ENCODE peak calls at places on chromosomes 1 and 21, in eight cellular contexts. One of them, this sample, is unnamed.
A peak's percentile ranks its signal among the peaks of the same experiment; 100 is the strongest.

GRCh38 chr21:44303490-44303981 is 3.7 kb downstream of the PFKL start:
- DNase-seq in cardiac muscle cell: no peak
- DNase-seq in HCT116: no peak
- DNase-seq in CD8-positive, alpha-beta T cell: no peak
- DNase-seq in transverse colon: peak; percentile 86
- DNase-seq in BE2C: no peak
- DNase-seq in DND-41: no peak
- DNase-seq in esophagus muscularis mucosa: no peak
- DNase-seq in this sample: no peak

GRCh38 chr1:1907098-1907736 is 7.8 kb upstream of the CALML6 start:
- DNase-seq in cardiac muscle cell: no peak
- DNase-seq in HCT116: peak; percentile 13
- DNase-seq in CD8-positive, alpha-beta T cell: no peak
- DNase-seq in transverse colon: peak; percentile 60
- DNase-seq in BE2C: peak; percentile 73
- DNase-seq in DND-41: peak; percentile 31
- DNase-seq in esophagus muscularis mucosa: no peak
- DNase-seq in this sample: no peak

GRCh38 chr1:18347559-18347958 is 133.2 kb upstream of the KLHDC7A start:
- DNase-seq in cardiac muscle cell: no peak
- DNase-seq in HCT116: no peak
- DNase-seq in CD8-positive, alpha-beta T cell: no peak
- DNase-seq in transverse colon: no peak
- DNase-seq in BE2C: no peak
- DNase-seq in DND-41: no peak
- DNase-seq in esophagus muscularis mucosa: no peak
- DNase-seq in this sample: no peak

GRCh38 chr1:225447649-225448048 is 19.8 kb upstream of the LBR start:
- DNase-seq in cardiac muscle cell: peak; percentile 65
- DNase-seq in HCT116: no peak
- DNase-seq in CD8-positive, alpha-beta T cell: no peak
- DNase-seq in transverse colon: peak; percentile 61
- DNase-seq in BE2C: no peak
- DNase-seq in DND-41: peak; percentile 1
- DNase-seq in esophagus muscularis mucosa: no peak
- DNase-seq in this sample: peak; percentile 43

GRCh38 chr1:6581561-6582305 is 1.9 kb downstream of the ZBTB48 start:
- DNase-seq in cardiac muscle cell: no peak
- DNase-seq in HCT116: no peak
- DNase-seq in CD8-positive, alpha-beta T cell: no peak
- DNase-seq in transverse colon: peak; percentile 31
- DNase-seq in BE2C: no peak
- DNase-seq in DND-41: no peak
- DNase-seq in esophagus muscularis mucosa: no peak
- DNase-seq in this sample: no peak

GRCh38 chr1:85328713-85329376 is 52.4 kb upstream of the BCL10 start:
- DNase-seq in cardiac muscle cell: peak; percentile 97
- DNase-seq in HCT116: peak; percentile 94
- DNase-seq in CD8-positive, alpha-beta T cell: no peak
- DNase-seq in transverse colon: no peak
- DNase-seq in BE2C: no peak
- DNase-seq in DND-41: no peak
- DNase-seq in esophagus muscularis mucosa: no peak
- DNase-seq in this sample: peak; percentile 96

GRCh38 chr1:78223417-78224215 is 177.8 kb downstream of the GIPC2 start:
- DNase-seq in cardiac muscle cell: peak; percentile 49
- DNase-seq in HCT116: no peak
- DNase-seq in CD8-positive, alpha-beta T cell: no peak
- DNase-seq in transverse colon: no peak
- DNase-seq in BE2C: no peak
- DNase-seq in DND-41: no peak
- DNase-seq in esophagus muscularis mucosa: no peak
- DNase-seq in this sample: peak; percentile 89

GRCh38 chr1:8027748-8028631 is 1.9 kb upstream of the ERRFI1 start:
- DNase-seq in cardiac muscle cell: peak; percentile 89
- DNase-seq in HCT116: no peak
- DNase-seq in CD8-positive, alpha-beta T cell: no peak
- DNase-seq in transverse colon: no peak
- DNase-seq in BE2C: no peak
- DNase-seq in DND-41: no peak
- DNase-seq in esophagus muscularis mucosa: no peak
- DNase-seq in this sample: peak; percentile 94

GRCh38 chr1:16371725-16372124 is 4.7 kb downstream of the SZRD1 start:
- DNase-seq in cardiac muscle cell: peak; percentile 76
- DNase-seq in HCT116: no peak
- DNase-seq in CD8-positive, alpha-beta T cell: no peak
- DNase-seq in transverse colon: no peak
- DNase-seq in BE2C: no peak
- DNase-seq in DND-41: no peak
- DNase-seq in esophagus muscularis mucosa: no peak
- DNase-seq in this sample: no peak

GRCh38 chr1:86914998-86915736 is 732 bp downstream of the HS2ST1 start:
- DNase-seq in cardiac muscle cell: peak; percentile 63
- DNase-seq in HCT116: no peak
- DNase-seq in CD8-positive, alpha-beta T cell: peak; percentile 46
- DNase-seq in transverse colon: peak; percentile 54
- DNase-seq in BE2C: peak; percentile 22
- DNase-seq in DND-41: peak; percentile 61
- DNase-seq in esophagus muscularis mucosa: no peak
- DNase-seq in this sample: peak; percentile 53

GRCh38 chr1:44881011-44881632 is 38.1 kb upstream of the PTCH2 start:
- DNase-seq in cardiac muscle cell: peak; percentile 56
- DNase-seq in HCT116: no peak
- DNase-seq in CD8-positive, alpha-beta T cell: no peak
- DNase-seq in transverse colon: no peak
- DNase-seq in BE2C: no peak
- DNase-seq in DND-41: no peak
- DNase-seq in esophagus muscularis mucosa: no peak
- DNase-seq in this sample: peak; percentile 78

GRCh38 chr1:89051944-89052312 is 13.1 kb downstream of the GBP1 start:
- DNase-seq in cardiac muscle cell: no peak
- DNase-seq in HCT116: no peak
- DNase-seq in CD8-positive, alpha-beta T cell: no peak
- DNase-seq in transverse colon: no peak
- DNase-seq in BE2C: no peak
- DNase-seq in DND-41: no peak
- DNase-seq in esophagus muscularis mucosa: no peak
- DNase-seq in this sample: no peak

GRCh38 chr21:43361493-43362296 is 65.2 kb downstream of the SIK1 start:
- DNase-seq in cardiac muscle cell: peak; percentile 62
- DNase-seq in HCT116: no peak
- DNase-seq in CD8-positive, alpha-beta T cell: peak; percentile 88
- DNase-seq in transverse colon: peak; percentile 71
- DNase-seq in BE2C: no peak
- DNase-seq in DND-41: peak; percentile 82
- DNase-seq in esophagus muscularis mucosa: no peak
- DNase-seq in this sample: peak; percentile 33

GRCh38 chr1:72280131-72280530 is 2.2 kb downstream of the NEGR1 start:
- DNase-seq in cardiac muscle cell: no peak
- DNase-seq in HCT116: no peak
- DNase-seq in CD8-positive, alpha-beta T cell: no peak
- DNase-seq in transverse colon: no peak
- DNase-seq in BE2C: no peak
- DNase-seq in DND-41: no peak
- DNase-seq in esophagus muscularis mucosa: no peak
- DNase-seq in this sample: no peak

GRCh38 chr1:72281637-72282270 is 585 bp downstream of the NEGR1 start:
- DNase-seq in cardiac muscle cell: no peak
- DNase-seq in HCT116: no peak
- DNase-seq in CD8-positive, alpha-beta T cell: no peak
- DNase-seq in transverse colon: no peak
- DNase-seq in BE2C: no peak
- DNase-seq in DND-41: no peak
- DNase-seq in esophagus muscularis mucosa: no peak
- DNase-seq in this sample: peak; percentile 19

GRCh38 chr1:72282271-72282656 is at the start of gene NEGR1:
- DNase-seq in cardiac muscle cell: peak; percentile 71
- DNase-seq in HCT116: no peak
- DNase-seq in CD8-positive, alpha-beta T cell: peak; percentile 25
- DNase-seq in transverse colon: peak; percentile 35
- DNase-seq in BE2C: peak; percentile 41
- DNase-seq in DND-41: peak; percentile 37
- DNase-seq in esophagus muscularis mucosa: peak; percentile 92
- DNase-seq in this sample: peak; percentile 69

GRCh38 chr1:72280714-72281113 is 1.6 kb downstream of the NEGR1 start:
- DNase-seq in cardiac muscle cell: no peak
- DNase-seq in HCT116: no peak
- DNase-seq in CD8-positive, alpha-beta T cell: no peak
- DNase-seq in transverse colon: no peak
- DNase-seq in BE2C: no peak
- DNase-seq in DND-41: no peak
- DNase-seq in esophagus muscularis mucosa: no peak
- DNase-seq in this sample: peak; percentile 30

GRCh38 chr1:72281144-72281543 is 1.2 kb downstream of the NEGR1 start:
- DNase-seq in cardiac muscle cell: no peak
- DNase-seq in HCT116: no peak
- DNase-seq in CD8-positive, alpha-beta T cell: no peak
- DNase-seq in transverse colon: no peak
- DNase-seq in BE2C: no peak
- DNase-seq in DND-41: no peak
- DNase-seq in esophagus muscularis mucosa: no peak
- DNase-seq in this sample: peak; percentile 28
- H3K4me3 ChIP-seq in cardiac muscle cell: no peak overlapping the region
- H3K4me3 ChIP-seq in HCT116: no peak overlapping the region
- H3K4me3 ChIP-seq in CD8-positive, alpha-beta T cell: no peak overlapping the region
- H3K4me3 ChIP-seq in transverse colon: peak overlapping the region; percentile 18
- H3K4me3 ChIP-seq in BE2C: no peak overlapping the region
- H3K4me3 ChIP-seq in DND-41: peak overlapping the region; percentile 6
- H3K4me3 ChIP-seq in esophagus muscularis mucosa: peak overlapping the region; percentile 79
- H3K4me3 ChIP-seq in this sample: peak overlapping the region; percentile 87

DNA sequence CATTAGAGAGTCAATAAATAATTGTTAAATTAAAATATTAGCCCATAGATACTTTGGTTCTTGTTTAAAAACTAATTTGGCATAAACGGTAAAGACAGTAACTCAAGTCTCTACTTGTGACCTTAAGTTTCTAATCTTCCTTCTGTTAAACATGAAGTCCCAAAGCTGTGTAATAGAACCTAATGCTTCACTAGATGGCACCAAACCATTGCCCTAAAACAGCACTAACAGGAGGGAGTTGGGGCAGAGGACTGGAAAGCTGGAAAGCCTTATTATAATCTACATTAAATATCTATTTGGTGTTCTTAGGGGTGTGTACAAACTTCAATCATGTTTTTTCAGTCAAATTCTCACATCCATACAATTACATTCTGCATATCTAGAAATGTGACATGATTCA is 176.6 kb downstream of the OLFM3 start:
- DNase-seq in cardiac muscle cell: peak; percentile 37
- DNase-seq in HCT116: peak; percentile 16
- DNase-seq in CD8-positive, alpha-beta T cell: no peak
- DNase-seq in transverse colon: no peak
- DNase-seq in BE2C: peak; percentile 48
- DNase-seq in DND-41: no peak
- DNase-seq in esophagus muscularis mucosa: no peak
- DNase-seq in this sample: peak; percentile 31
- TF ChIP-seq CTCF in cardiac muscle cell: peak; percentile 32
- TF ChIP-seq CTCF in HCT116: peak; percentile 38
- TF ChIP-seq CTCF in CD8-positive, alpha-beta T cell: no peak
- TF ChIP-seq CTCF in transverse colon: no peak
- TF ChIP-seq CTCF in BE2C: peak; percentile 86
- TF ChIP-seq CTCF in DND-41: peak; percentile 65
- TF ChIP-seq CTCF in esophagus muscularis mucosa: no peak
- TF ChIP-seq CTCF in this sample: peak; percentile 32

GRCh38 chr21:31520506-31521163 is 138.9 kb upstream of the SOD1 start:
- DNase-seq in cardiac muscle cell: no peak
- DNase-seq in HCT116: no peak
- DNase-seq in CD8-positive, alpha-beta T cell: no peak
- DNase-seq in transverse colon: no peak
- DNase-seq in BE2C: no peak
- DNase-seq in DND-41: no peak
- DNase-seq in esophagus muscularis mucosa: no peak
- DNase-seq in this sample: no peak
- H3K4me3 ChIP-seq in cardiac muscle cell: no peak overlapping the region
- H3K4me3 ChIP-seq in HCT116: no peak overlapping the region
- H3K4me3 ChIP-seq in CD8-positive, alpha-beta T cell: no peak overlapping the region
- H3K4me3 ChIP-seq in transverse colon: no peak overlapping the region
- H3K4me3 ChIP-seq in BE2C: no peak overlapping the region
- H3K4me3 ChIP-seq in DND-41: no peak overlapping the region
- H3K4me3 ChIP-seq in esophagus muscularis mucosa: no peak overlapping the region
- H3K4me3 ChIP-seq in this sample: no peak overlapping the region

DNA sequence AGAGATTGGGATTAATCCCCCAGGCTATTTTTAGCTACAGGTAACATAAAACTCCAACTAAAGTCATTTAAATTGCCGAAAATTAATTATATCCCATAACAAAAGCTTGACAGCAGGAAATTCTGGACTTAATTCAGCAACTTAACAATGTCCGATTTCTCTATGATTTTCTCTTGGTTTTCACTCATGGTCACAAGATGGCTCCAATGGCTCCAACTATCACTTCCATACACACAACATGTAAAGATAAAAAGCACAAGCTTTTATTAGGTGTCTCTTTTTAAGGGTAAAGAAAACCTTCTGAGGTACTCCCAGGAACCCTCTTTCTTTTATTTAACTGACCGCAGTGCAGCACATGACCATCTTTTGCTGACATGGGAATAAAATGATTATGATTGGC is 363.5 kb upstream of the PTBP2 start:
- DNase-seq in cardiac muscle cell: no peak
- DNase-seq in HCT116: no peak
- DNase-seq in CD8-positive, alpha-beta T cell: no peak
- DNase-seq in transverse colon: no peak
- DNase-seq in BE2C: no peak
- DNase-seq in DND-41: no peak
- DNase-seq in esophagus muscularis mucosa: no peak
- DNase-seq in this sample: no peak
- TF ChIP-seq CTCF in cardiac muscle cell: no peak
- TF ChIP-seq CTCF in HCT116: no peak
- TF ChIP-seq CTCF in CD8-positive, alpha-beta T cell: no peak
- TF ChIP-seq CTCF in transverse colon: no peak
- TF ChIP-seq CTCF in BE2C: no peak
- TF ChIP-seq CTCF in DND-41: no peak
- TF ChIP-seq CTCF in esophagus muscularis mucosa: no peak
- TF ChIP-seq CTCF in this sample: no peak

GRCh38 chr21:17988038-17988437 is 168.9 kb upstream of the C21orf91 start:
- DNase-seq in cardiac muscle cell: no peak
- DNase-seq in HCT116: no peak
- DNase-seq in CD8-positive, alpha-beta T cell: no peak
- DNase-seq in transverse colon: no peak
- DNase-seq in BE2C: no peak
- DNase-seq in DND-41: no peak
- DNase-seq in esophagus muscularis mucosa: no peak
- DNase-seq in this sample: no peak
- H3K4me3 ChIP-seq in cardiac muscle cell: no peak overlapping the region
- H3K4me3 ChIP-seq in HCT116: no peak overlapping the region
- H3K4me3 ChIP-seq in CD8-positive, alpha-beta T cell: no peak overlapping the region
- H3K4me3 ChIP-seq in transverse colon: no peak overlapping the region
- H3K4me3 ChIP-seq in BE2C: no peak overlapping the region
- H3K4me3 ChIP-seq in DND-41: no peak overlapping the region
- H3K4me3 ChIP-seq in esophagus muscularis mucosa: no peak overlapping the region
- H3K4me3 ChIP-seq in this sample: no peak overlapping the region

This sample was measured in fibroblast of mammary gland.